ENCODE peak calls at places on chromosomes 2 and 18, in six cellular contexts. S is H54, I is adrenal gland, G is body of pancreas, V is testis, H is GM12878. E is an unnamed sample.

GRCh38 chr18:65235966-65236634 is 514.7 kb upstream of the CDH7 start:
- DNase-seq in S (no peak), I (peak), G (no peak), V (no peak), H (no peak), E (no peak)

GRCh38 chr2:28664120-28664842 is 87.3 kb upstream of the PPP1CB start:
- DNase-seq in S (no peak), I (no peak), G (peak), V (peak), H (no peak), E (no peak)

GRCh38 chr2:163800889-163801498 is 65.2 kb upstream of the FIGN start:
- DNase-seq in S (peak), I (no peak), G (peak), V (no peak), H (no peak), E (no peak)

GRCh38 chr2:111930875-111931274 is 32.5 kb downstream of the MERTK start:
- DNase-seq in S (peak), I (no peak), G (no peak), V (peak), H (peak), E (no peak)

GRCh38 chr2:120978359-120979050 is 242.8 kb downstream of the GLI2 start:
- DNase-seq in S (no peak), I (no peak), G (no peak), V (no peak), H (no peak), E (no peak)

GRCh38 chr2:48946444-48947048 is 191.0 kb upstream of the LHCGR start:
- DNase-seq in S (peak), I (peak), G (peak), V (peak), H (peak), E (peak)

GRCh38 chr18:59268722-59269562 is 4.3 kb downstream of the RAX start:
- DNase-seq in S (no peak), I (no peak), G (peak), V (peak), H (no peak), E (peak)

GRCh38 chr2:170509460-170510193 is 205.5 kb upstream of the SP5 start:
- DNase-seq in S (no peak), I (no peak), G (no peak), V (no peak), H (peak), E (no peak)

GRCh38 chr2:165313448-165313847 is 74.2 kb downstream of the SCN2A start:
- DNase-seq in S (no peak), I (no peak), G (no peak), V (no peak), H (no peak), E (peak)

GRCh38 chr2:174180165-174180724 is 68.1 kb downstream of the OLA1 start:
- DNase-seq in S (no peak), I (no peak), G (no peak), V (no peak), H (no peak), E (peak)

GRCh38 chr2:144015655-144016245 is 504.2 kb downstream of the ZEB2 start:
- DNase-seq in S (peak), I (no peak), G (no peak), V (no peak), H (no peak), E (no peak)

GRCh38 chr18:36187138-36187825 is at the start of gene MOCOS:
- DNase-seq in S (peak), I (peak), G (peak), V (peak), H (no peak), E (peak)

GRCh38 chr2:182668671-182669070 is 47.4 kb upstream of the DNAJC10 start:
- DNase-seq in S (no peak), I (no peak), G (peak), V (no peak), H (no peak), E (no peak)

GRCh38 chr2:151374426-151374825 is 17.0 kb downstream of the TNFAIP6 start:
- DNase-seq in S (peak), I (no peak), G (no peak), V (no peak), H (no peak), E (peak)

GRCh38 chr2:128279786-128280701 is 38.6 kb downstream of the HS6ST1 start:
- DNase-seq in S (no peak), I (peak), G (no peak), V (no peak), H (no peak), E (no peak)

GRCh38 chr2:43400508-43400907 is 174.1 kb upstream of the ZFP36L2 start:
- DNase-seq in S (no peak), I (no peak), G (no peak), V (no peak), H (no peak), E (no peak)

GRCh38 chr18:62603979-62604378 is 81.2 kb downstream of the ZCCHC2 start:
- DNase-seq in S (no peak), I (no peak), G (no peak), V (no peak), H (no peak), E (no peak)

GRCh38 chr2:54054271-54054670 is 61.1 kb upstream of the ACYP2 start:
- DNase-seq in S (no peak), I (no peak), G (no peak), V (no peak), H (peak), E (no peak)

GRCh38 chr2:113757059-113757657 is 716 bp upstream of the SLC35F5 start:
- DNase-seq in S (no peak), I (no peak), G (peak), V (peak), H (no peak), E (no peak)

GRCh38 chr2:113754160-113754559 is 2.3 kb downstream of the SLC35F5 start:
- DNase-seq in S (no peak), I (no peak), G (no peak), V (no peak), H (no peak), E (no peak)

GRCh38 chr2:113755690-113756063 is 765 bp downstream of the SLC35F5 start:
- DNase-seq in S (no peak), I (no peak), G (peak), V (peak), H (peak), E (peak)

GRCh38 chr2:113754989-113755689 is 1.3 kb downstream of the SLC35F5 start:
- DNase-seq in S (no peak), I (no peak), G (no peak), V (peak), H (no peak), E (no peak)

DNA sequence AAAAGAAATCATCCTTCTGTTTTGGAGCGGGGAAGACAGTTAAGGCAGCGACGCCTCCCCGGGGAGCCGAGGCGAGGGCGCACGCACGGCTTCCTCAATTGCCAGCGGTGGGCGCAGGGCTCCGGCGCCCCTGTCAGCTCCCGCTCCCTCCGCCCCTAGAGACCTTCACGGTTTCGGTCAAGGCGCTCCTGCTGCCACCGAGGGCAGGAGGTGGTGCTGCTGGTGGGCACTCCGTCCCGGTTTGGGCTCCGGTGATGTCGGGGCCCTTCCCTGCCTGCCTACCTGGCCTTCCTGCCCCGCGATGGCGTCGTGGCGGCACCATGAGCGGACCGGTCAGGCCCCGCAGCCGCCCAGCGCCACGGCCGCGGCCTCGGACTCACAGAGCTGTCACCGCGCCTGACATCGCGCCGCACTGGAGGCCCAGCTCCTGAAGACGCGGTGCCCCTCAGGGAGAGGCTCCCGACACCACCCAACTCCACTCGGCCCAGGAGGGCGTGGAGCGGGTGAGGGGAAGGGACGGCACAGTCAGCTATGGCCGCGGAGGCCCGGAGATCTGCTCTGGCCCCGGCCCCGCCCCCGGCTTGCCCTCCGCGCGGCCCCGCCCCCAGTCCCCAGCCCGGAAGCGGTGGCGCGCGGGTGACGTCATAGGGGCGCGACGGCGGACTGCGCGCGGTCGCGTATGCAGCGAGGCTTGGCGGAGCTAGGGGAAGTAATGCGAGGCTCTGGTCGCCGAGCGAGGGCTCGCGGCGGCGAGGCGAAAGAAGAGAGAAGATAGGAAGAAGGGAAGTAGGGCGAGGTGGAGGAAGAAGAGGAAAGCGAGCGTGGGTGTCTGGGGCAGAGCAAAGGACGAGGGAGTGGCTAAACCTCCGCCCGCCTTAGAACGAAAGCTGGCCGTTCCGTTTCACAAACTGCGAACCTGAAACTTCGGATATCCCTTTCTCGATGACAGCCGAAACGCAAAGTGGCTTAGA is at the start of gene SLC35F5:
- DNase-seq in S (peak), I (peak), G (peak), V (peak), H (peak), E (peak)
- TF ChIP-seq POLR2A in S (peak), I (peak), G (peak), V (peak), H (peak), E (peak)

DNA sequence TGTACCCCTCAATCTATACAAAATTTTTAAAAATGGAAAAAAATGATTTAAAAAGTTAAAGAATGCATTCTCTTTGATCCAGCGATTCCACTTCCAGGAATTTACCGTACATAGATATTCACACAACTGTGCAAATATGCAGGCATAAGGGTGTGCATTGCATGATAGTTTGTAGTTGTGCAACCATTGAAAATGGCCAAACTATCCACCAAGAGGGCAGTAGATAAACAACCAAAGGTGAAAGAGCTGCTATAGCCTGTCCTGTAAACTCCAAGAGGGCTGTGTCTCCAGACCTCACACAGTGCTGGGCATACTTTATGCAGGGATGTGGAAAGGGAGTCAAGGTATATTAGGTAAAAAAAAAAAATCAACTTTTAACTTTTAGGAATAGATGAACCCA is 116.5 kb upstream of the NEDD4L start:
- DNase-seq in S (no peak), I (no peak), G (no peak), V (no peak), H (no peak), E (no peak)
- TF ChIP-seq POLR2A in S (no peak), I (no peak), G (no peak), V (no peak), H (no peak), E (no peak)

GRCh38 chr2:33021542-33022259 is 74.9 kb downstream of the LTBP1 start:
- DNase-seq in S (no peak), I (no peak), G (no peak), V (no peak), H (no peak), E (no peak)
- TF ChIP-seq POLR2A in S (no peak), I (no peak), G (no peak), V (no peak), H (no peak), E (no peak)

DNA sequence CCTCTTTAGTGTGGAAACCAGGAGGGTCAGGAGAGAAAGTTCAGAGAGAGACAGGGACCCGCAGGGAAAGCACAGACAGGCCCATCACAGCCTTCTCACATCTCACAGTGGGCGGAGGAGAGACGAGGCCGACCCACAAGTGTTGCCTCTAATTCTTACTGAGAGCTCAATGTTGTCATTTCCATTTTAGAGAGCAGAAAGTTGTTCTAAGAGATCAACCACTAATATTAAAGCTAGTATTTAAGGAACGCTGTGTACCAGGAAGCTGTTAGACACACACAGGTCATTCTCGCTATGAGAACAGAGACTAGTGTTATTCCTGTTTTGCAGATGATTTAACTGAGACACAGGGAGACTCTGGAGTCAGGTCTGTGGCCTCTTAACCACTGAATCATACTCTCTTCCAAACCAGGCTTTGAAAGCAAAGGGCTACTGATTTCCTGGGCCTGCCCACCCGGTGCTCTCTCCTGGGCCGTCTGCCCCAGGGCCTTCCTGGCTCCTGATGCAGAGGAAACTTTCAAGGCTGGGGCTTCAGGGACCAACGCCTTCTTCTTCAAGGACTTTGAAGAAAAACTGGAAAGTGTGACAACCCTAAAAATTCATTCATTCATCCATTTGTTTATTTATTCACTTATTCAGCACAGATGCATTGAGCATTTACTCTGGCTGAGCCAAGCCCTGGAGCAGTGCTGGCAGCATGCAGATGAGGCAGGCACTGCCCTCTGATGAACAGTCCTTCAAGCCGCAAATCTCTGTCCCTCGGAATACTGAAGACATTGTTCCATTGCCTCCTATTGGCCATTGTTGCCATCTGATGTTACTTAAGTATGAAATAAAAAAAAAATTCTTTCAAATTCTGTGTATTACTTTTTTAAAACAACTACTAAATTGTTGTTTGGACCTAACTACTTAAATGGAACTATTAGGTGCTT is 37.2 kb upstream of the BIN1 start:
- DNase-seq in S (peak), I (no peak), G (no peak), V (peak), H (no peak), E (no peak)
- TF ChIP-seq POLR2A in S (no peak), I (no peak), G (no peak), V (no peak), H (no peak), E (no peak)

GRCh38 chr2:82023710-82024109 is 1719.2 kb upstream of the LRRTM1 start:
- DNase-seq in S (no peak), I (no peak), G (no peak), V (no peak), H (no peak), E (no peak)
- TF ChIP-seq POLR2A in S (no peak), I (no peak), G (no peak), V (no peak), H (no peak), E (no peak)

DNA sequence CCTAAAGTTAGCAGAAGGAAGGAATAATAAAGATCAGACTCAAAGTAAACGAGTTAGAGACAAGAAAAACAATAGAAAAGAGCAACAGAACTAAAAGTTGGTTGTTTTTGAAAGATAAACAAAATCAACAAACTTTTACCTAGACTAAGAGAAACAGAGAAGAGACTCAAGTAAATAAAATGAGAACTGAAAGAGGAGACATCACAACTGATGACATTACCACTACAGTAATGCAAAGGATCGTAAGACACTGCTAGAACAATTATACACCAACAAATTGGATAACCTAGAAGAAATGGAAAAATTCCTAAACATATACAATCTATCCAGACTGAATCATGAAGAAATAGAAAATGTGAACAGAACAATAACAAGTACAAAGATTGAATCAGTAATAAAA is 139.3 kb downstream of the CD226 start:
- DNase-seq in S (no peak), I (no peak), G (no peak), V (no peak), H (no peak), E (no peak)
- TF ChIP-seq POLR2A in S (no peak), I (no peak), G (no peak), V (no peak), H (no peak), E (no peak)

GRCh38 chr2:98442488-98442887 is 2.2 kb upstream of the INPP4A start:
- DNase-seq in S (no peak), I (no peak), G (no peak), V (no peak), H (no peak), E (no peak)

GRCh38 chr2:98446850-98447249 is 2.2 kb downstream of the INPP4A start:
- DNase-seq in S (no peak), I (no peak), G (no peak), V (no peak), H (no peak), E (no peak)

GRCh38 chr2:98445167-98445522 is 487 bp downstream of the INPP4A start:
- DNase-seq in S (no peak), I (no peak), G (no peak), V (no peak), H (no peak), E (peak)

GRCh38 chr2:98445708-98446577 is 1.3 kb downstream of the INPP4A start:
- DNase-seq in S (no peak), I (no peak), G (no peak), V (no peak), H (no peak), E (peak)

GRCh38 chr2:98444436-98445166 is at the start of gene INPP4A:
- DNase-seq in S (peak), I (peak), G (peak), V (peak), H (no peak), E (peak)
- TF ChIP-seq POLR2A in S (peak), I (peak), G (no peak), V (peak), H (peak), E (no peak)

E was measured in erythroblast.